ENCODE peak calls at places on chromosomes 12 and 14, in nine cellular contexts. One of them, this sample, is unnamed.

GRCh38 chr12:31250179-31250578 is 75.8 kb downstream of the SINHCAF start:
- DNase-seq in tibial artery: no peak
- DNase-seq in COR-L47: no peak
- DNase-seq in CD8-positive, alpha-beta memory T cell: no peak
- DNase-seq in T47D: no peak
- DNase-seq in A172: no peak
- DNase-seq in pancreas: no peak
- DNase-seq in amniotic stem cell: no peak
- DNase-seq in islet precursor cell: no peak
- DNase-seq in this sample: no peak

GRCh38 chr12:47801170-47801903 is 18.4 kb downstream of the HDAC7 start:
- DNase-seq in tibial artery: no peak
- DNase-seq in COR-L47: no peak
- DNase-seq in CD8-positive, alpha-beta memory T cell: no peak
- DNase-seq in T47D: no peak
- DNase-seq in A172: no peak
- DNase-seq in pancreas: no peak
- DNase-seq in amniotic stem cell: no peak
- DNase-seq in islet precursor cell: no peak
- DNase-seq in this sample: peak

GRCh38 chr12:120529641-120530314 is 820 bp upstream of the COQ5 start:
- DNase-seq in tibial artery: no peak
- DNase-seq in COR-L47: peak
- DNase-seq in CD8-positive, alpha-beta memory T cell: no peak
- DNase-seq in T47D: peak
- DNase-seq in A172: peak
- DNase-seq in pancreas: no peak
- DNase-seq in amniotic stem cell: no peak
- DNase-seq in islet precursor cell: peak
- DNase-seq in this sample: peak

GRCh38 chr12:115452751-115453281 is 768.8 kb upstream of the TBX3 start:
- DNase-seq in tibial artery: no peak
- DNase-seq in COR-L47: no peak
- DNase-seq in CD8-positive, alpha-beta memory T cell: no peak
- DNase-seq in T47D: no peak
- DNase-seq in A172: no peak
- DNase-seq in pancreas: no peak
- DNase-seq in amniotic stem cell: no peak
- DNase-seq in islet precursor cell: peak
- DNase-seq in this sample: no peak

GRCh38 chr12:116540617-116541152 is 18.5 kb upstream of the MAP1LC3B2 start:
- DNase-seq in tibial artery: no peak
- DNase-seq in COR-L47: no peak
- DNase-seq in CD8-positive, alpha-beta memory T cell: no peak
- DNase-seq in T47D: no peak
- DNase-seq in A172: no peak
- DNase-seq in pancreas: no peak
- DNase-seq in amniotic stem cell: no peak
- DNase-seq in islet precursor cell: no peak
- DNase-seq in this sample: no peak

GRCh38 chr12:64006211-64006610 is 161.7 kb downstream of the SRGAP1 start:
- DNase-seq in tibial artery: no peak
- DNase-seq in COR-L47: no peak
- DNase-seq in CD8-positive, alpha-beta memory T cell: no peak
- DNase-seq in T47D: no peak
- DNase-seq in A172: no peak
- DNase-seq in pancreas: no peak
- DNase-seq in amniotic stem cell: no peak
- DNase-seq in islet precursor cell: peak
- DNase-seq in this sample: no peak

GRCh38 chr12:75452675-75453330 is 27.8 kb upstream of the GLIPR1 start:
- DNase-seq in tibial artery: no peak
- DNase-seq in COR-L47: no peak
- DNase-seq in CD8-positive, alpha-beta memory T cell: no peak
- DNase-seq in T47D: no peak
- DNase-seq in A172: peak
- DNase-seq in pancreas: no peak
- DNase-seq in amniotic stem cell: no peak
- DNase-seq in islet precursor cell: no peak
- DNase-seq in this sample: no peak

GRCh38 chr14:20477211-20477876 is 8.1 kb downstream of the PNP start:
- DNase-seq in tibial artery: peak
- DNase-seq in COR-L47: no peak
- DNase-seq in CD8-positive, alpha-beta memory T cell: peak
- DNase-seq in T47D: no peak
- DNase-seq in A172: peak
- DNase-seq in pancreas: no peak
- DNase-seq in amniotic stem cell: peak
- DNase-seq in islet precursor cell: peak
- DNase-seq in this sample: no peak

GRCh38 chr12:76863005-76863670 is 15.7 kb downstream of the CSRP2 start:
- DNase-seq in tibial artery: no peak
- DNase-seq in COR-L47: no peak
- DNase-seq in CD8-positive, alpha-beta memory T cell: no peak
- DNase-seq in T47D: no peak
- DNase-seq in A172: no peak
- DNase-seq in pancreas: no peak
- DNase-seq in amniotic stem cell: peak
- DNase-seq in islet precursor cell: no peak
- DNase-seq in this sample: no peak

This sample was measured in LNCaP clone FGC.